ENCODE peak calls at places on chromosomes 5 and 9, in eight cellular contexts. J, N, V, D, C, G, K and T are unnamed samples. For H3K4me1, the result is how much of the 10 kb centered on the place peaks cover.

GRCh38 chr5:63877961-63878360 is 84.3 kb downstream of the HTR1A start:
- DNase-seq in J (no peak), N (no peak), V (peak), D (no peak), C (no peak), G (no peak), K (no peak), T (no peak)

GRCh38 chr9:3441197-3441816 is 84.5 kb downstream of the RFX3 start:
- DNase-seq in J (peak), N (no peak), V (peak), D (peak), C (peak), G (peak), K (no peak), T (no peak)

GRCh38 chr9:18447131-18447530 is 26.8 kb upstream of the ADAMTSL1 start:
- DNase-seq in J (no peak), N (peak), V (no peak), D (no peak), C (no peak), G (no peak), K (no peak), T (peak)

GRCh38 chr9:103798620-103799019 is 295.5 kb upstream of the SMC2 start:
- DNase-seq in J (no peak), N (no peak), V (peak), D (no peak), C (no peak), G (peak), K (no peak), T (no peak)

GRCh38 chr5:160083012-160083436 is 36.2 kb downstream of the PWWP2A start:
- DNase-seq in J (no peak), N (no peak), V (no peak), D (peak), C (no peak), G (no peak), K (no peak), T (no peak)

GRCh38 chr5:140391732-140392131 is 9.9 kb upstream of the ANKHD1 start:
- DNase-seq in J (no peak), N (no peak), V (no peak), D (no peak), C (peak), G (no peak), K (no peak), T (no peak)

GRCh38 chr5:122078116-122078865 is at the start of gene LOX:
- DNase-seq in J (peak), N (peak), V (peak), D (peak), C (no peak), G (peak), K (peak), T (peak)

GRCh38 chr5:151139015-151139414 is 18.6 kb downstream of the ANXA6 start:
- DNase-seq in J (no peak), N (no peak), V (no peak), D (no peak), C (no peak), G (no peak), K (no peak), T (no peak)

GRCh38 chr9:101737705-101738565 is 512 bp downstream of the GRIN3A start:
- DNase-seq in J (no peak), N (no peak), V (peak), D (peak), C (no peak), G (no peak), K (no peak), T (no peak)

GRCh38 chr5:127988149-127988755 is 95.3 kb upstream of the SLC12A2 start:
- DNase-seq in J (no peak), N (no peak), V (no peak), D (peak), C (peak), G (peak), K (no peak), T (no peak)

GRCh38 chr5:95731571-95732554 is 727 bp downstream of the RHOBTB3 start:
- DNase-seq in J (peak), N (peak), V (peak), D (peak), C (no peak), G (peak), K (peak), T (no peak)

GRCh38 chr5:95730730-95731570 is at the start of gene RHOBTB3:
- DNase-seq in J (peak), N (peak), V (peak), D (peak), C (peak), G (peak), K (peak), T (peak)

GRCh38 chr5:95734916-95735315 is 3.8 kb downstream of the RHOBTB3 start:
- DNase-seq in J (no peak), N (no peak), V (no peak), D (no peak), C (no peak), G (no peak), K (no peak), T (no peak)

GRCh38 chr5:95734156-95734555 is 3.0 kb downstream of the RHOBTB3 start:
- DNase-seq in J (no peak), N (no peak), V (no peak), D (no peak), C (no peak), G (no peak), K (no peak), T (no peak)

GRCh38 chr5:95733100-95733499 is 2.0 kb downstream of the RHOBTB3 start:
- DNase-seq in J (no peak), N (no peak), V (no peak), D (no peak), C (no peak), G (no peak), K (no peak), T (no peak)
- H3K4me1 ChIP-seq in J (under half), N (half or more), V (under half), D (under half), C (under half), G (half or more), K (half or more), T (under half)

GRCh38 chr9:95027914-95028854 is 289.3 kb downstream of the FANCC start:
- DNase-seq in J (peak), N (no peak), V (no peak), D (no peak), C (no peak), G (peak), K (no peak), T (no peak)

GRCh38 chr9:95023217-95024003 is 294.1 kb downstream of the FANCC start:
- DNase-seq in J (peak), N (no peak), V (no peak), D (no peak), C (peak), G (peak), K (no peak), T (no peak)

GRCh38 chr9:95025213-95026170 is 292.0 kb downstream of the FANCC start:
- DNase-seq in J (peak), N (peak), V (peak), D (peak), C (no peak), G (peak), K (peak), T (no peak)

GRCh38 chr9:95021166-95021886 is 294.8 kb downstream of the AOPEP start:
- DNase-seq in J (no peak), N (no peak), V (no peak), D (no peak), C (no peak), G (no peak), K (no peak), T (no peak)

GRCh38 chr9:95024097-95024671 is 293.3 kb downstream of the FANCC start:
- DNase-seq in J (no peak), N (no peak), V (peak), D (no peak), C (no peak), G (peak), K (peak), T (no peak)
- H3K4me1 ChIP-seq in J (half or more), N (half or more), V (under half), D (under half), C (under half), G (half or more), K (half or more), T (under half)

GRCh38 chr5:111142932-111143331 is 50.8 kb downstream of the WDR36 start:
- DNase-seq in J (no peak), N (no peak), V (peak), D (no peak), C (no peak), G (no peak), K (no peak), T (no peak)
- H3K4me1 ChIP-seq in J (under half), N (under half), V (under half), D (under half), C (under half), G (under half), K (under half), T (under half)

GRCh38 chr9:136693135-136693489 is 5.9 kb upstream of the AGPAT2 start:
- DNase-seq in J (no peak), N (no peak), V (no peak), D (no peak), C (no peak), G (no peak), K (no peak), T (no peak)
- H3K4me1 ChIP-seq in J (half or more), N (under half), V (under half), D (under half), C (half or more), G (half or more), K (under half), T (under half)

DNA sequence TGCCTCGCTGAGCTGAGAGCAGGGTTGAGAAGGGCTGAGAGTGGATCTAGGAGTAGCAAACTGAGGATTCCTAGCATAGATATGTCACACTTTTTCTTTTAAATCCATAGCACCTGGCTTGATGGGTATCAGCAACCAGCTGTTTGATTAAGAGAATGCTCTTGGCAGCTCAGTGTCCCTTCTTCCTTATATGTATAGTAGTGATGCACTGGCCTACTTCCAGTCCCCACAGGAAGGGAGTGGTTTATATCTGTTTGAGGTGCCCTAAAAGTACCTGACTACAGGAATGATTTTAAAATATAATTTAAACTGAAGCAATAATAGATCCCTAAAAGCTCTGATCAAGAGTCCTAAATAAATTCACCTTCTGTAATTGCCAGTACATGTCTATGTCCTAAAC is 546.8 kb upstream of the ZNF608 start:
- DNase-seq in J (no peak), N (no peak), V (no peak), D (no peak), C (no peak), G (no peak), K (no peak), T (no peak)
- H3K4me1 ChIP-seq in J (under half), N (under half), V (under half), D (under half), C (under half), G (under half), K (under half), T (under half)

DNA sequence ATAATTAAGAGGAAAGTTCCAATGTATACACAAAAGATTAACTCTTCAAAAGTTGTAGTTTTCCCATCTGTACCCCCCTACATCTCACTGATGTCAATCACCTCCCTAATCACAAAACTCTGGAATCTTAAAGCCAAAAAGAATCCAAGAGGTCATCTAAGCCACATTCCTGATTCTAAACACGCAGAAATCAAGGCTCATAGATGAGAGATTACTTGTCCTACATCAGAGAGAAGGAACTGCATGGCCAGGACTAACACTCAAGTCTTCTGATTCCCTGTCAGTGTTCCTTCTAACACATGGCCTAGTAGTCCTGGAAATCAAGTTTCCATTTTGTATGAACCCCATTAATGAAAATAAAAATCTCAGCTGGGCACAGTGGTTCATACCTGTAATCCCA is 58.7 kb downstream of the MAPKAP1 start:
- DNase-seq in J (no peak), N (no peak), V (no peak), D (no peak), C (no peak), G (no peak), K (no peak), T (no peak)
- H3K4me1 ChIP-seq in J (half or more), N (under half), V (under half), D (under half), C (under half), G (under half), K (under half), T (under half)